ENCODE peak calls at places on chromosomes 4 and X, in seven cellular contexts. One of them, this sample, is unnamed.
A peak's percentile ranks its signal among the peaks of the same experiment; 100 is the strongest.

GRCh38 chr4:2791518-2792395 is 1.1 kb upstream of the SH3BP2 start:
- DNase-seq in H9: no peak
- DNase-seq in kidney: peak; percentile 78
- DNase-seq in pancreas: peak; percentile 59
- DNase-seq in substantia nigra: no peak
- DNase-seq in PC-3: no peak
- DNase-seq in right lobe of liver: peak; percentile 89
- DNase-seq in this sample: peak; percentile 59

GRCh38 chrX:120140293-120140981 is 18.0 kb upstream of the RHOXF2 start:
- DNase-seq in H9: peak; percentile 55
- DNase-seq in kidney: no peak
- DNase-seq in pancreas: no peak
- DNase-seq in substantia nigra: no peak
- DNase-seq in PC-3: no peak
- DNase-seq in right lobe of liver: no peak
- DNase-seq in this sample: no peak

GRCh38 chr4:118881512-118882146 is 7.0 kb upstream of the SYNPO2 start:
- DNase-seq in H9: peak; percentile 57
- DNase-seq in kidney: no peak
- DNase-seq in pancreas: no peak
- DNase-seq in substantia nigra: no peak
- DNase-seq in PC-3: no peak
- DNase-seq in right lobe of liver: no peak
- DNase-seq in this sample: no peak

GRCh38 chr4:140426610-140427103 is 791 bp downstream of the CLGN start:
- DNase-seq in H9: no peak
- DNase-seq in kidney: peak; percentile 56
- DNase-seq in pancreas: no peak
- DNase-seq in substantia nigra: no peak
- DNase-seq in PC-3: peak; percentile 7
- DNase-seq in right lobe of liver: no peak
- DNase-seq in this sample: no peak

GRCh38 chr4:105113800-105114199 is 32.9 kb upstream of the TET2 start:
- DNase-seq in H9: no peak
- DNase-seq in kidney: no peak
- DNase-seq in pancreas: no peak
- DNase-seq in substantia nigra: no peak
- DNase-seq in PC-3: no peak
- DNase-seq in right lobe of liver: no peak
- DNase-seq in this sample: no peak

GRCh38 chrX:118177708-118178107 is 61.1 kb upstream of the KLHL13 start:
- DNase-seq in H9: no peak
- DNase-seq in kidney: no peak
- DNase-seq in pancreas: no peak
- DNase-seq in substantia nigra: no peak
- DNase-seq in PC-3: no peak
- DNase-seq in right lobe of liver: no peak
- DNase-seq in this sample: no peak

GRCh38 chrX:30680618-30681017 is 27.4 kb downstream of the GK start:
- DNase-seq in H9: no peak
- DNase-seq in kidney: no peak
- DNase-seq in pancreas: no peak
- DNase-seq in substantia nigra: no peak
- DNase-seq in PC-3: no peak
- DNase-seq in right lobe of liver: no peak
- DNase-seq in this sample: no peak

GRCh38 chr4:157294575-157294974 is 74.0 kb downstream of the GRIA2 start:
- DNase-seq in H9: no peak
- DNase-seq in kidney: no peak
- DNase-seq in pancreas: no peak
- DNase-seq in substantia nigra: no peak
- DNase-seq in PC-3: no peak
- DNase-seq in right lobe of liver: no peak
- DNase-seq in this sample: no peak

GRCh38 chr4:123651127-123651526 is 254.5 kb downstream of the SPRY1 start:
- DNase-seq in H9: no peak
- DNase-seq in kidney: no peak
- DNase-seq in pancreas: no peak
- DNase-seq in substantia nigra: no peak
- DNase-seq in PC-3: no peak
- DNase-seq in right lobe of liver: no peak
- DNase-seq in this sample: no peak

GRCh38 chr4:152050098-152050497 is 289.3 kb upstream of the GATB start:
- DNase-seq in H9: no peak
- DNase-seq in kidney: no peak
- DNase-seq in pancreas: no peak
- DNase-seq in substantia nigra: no peak
- DNase-seq in PC-3: no peak
- DNase-seq in right lobe of liver: no peak
- DNase-seq in this sample: no peak

GRCh38 chr4:98517444-98518021 is 140.9 kb downstream of the TSPAN5 start:
- DNase-seq in H9: no peak
- DNase-seq in kidney: no peak
- DNase-seq in pancreas: no peak
- DNase-seq in substantia nigra: no peak
- DNase-seq in PC-3: peak; percentile 30
- DNase-seq in right lobe of liver: no peak
- DNase-seq in this sample: no peak

GRCh38 chr4:181684310-181684709 is 558.9 kb upstream of the TENM3 start:
- DNase-seq in H9: no peak
- DNase-seq in kidney: no peak
- DNase-seq in pancreas: no peak
- DNase-seq in substantia nigra: no peak
- DNase-seq in PC-3: no peak
- DNase-seq in right lobe of liver: no peak
- DNase-seq in this sample: no peak

GRCh38 chrX:19931146-19931545 is 43.7 kb upstream of the SH3KBP1 start:
- DNase-seq in H9: no peak
- DNase-seq in kidney: no peak
- DNase-seq in pancreas: no peak
- DNase-seq in substantia nigra: no peak
- DNase-seq in PC-3: no peak
- DNase-seq in right lobe of liver: no peak
- DNase-seq in this sample: no peak

DNA sequence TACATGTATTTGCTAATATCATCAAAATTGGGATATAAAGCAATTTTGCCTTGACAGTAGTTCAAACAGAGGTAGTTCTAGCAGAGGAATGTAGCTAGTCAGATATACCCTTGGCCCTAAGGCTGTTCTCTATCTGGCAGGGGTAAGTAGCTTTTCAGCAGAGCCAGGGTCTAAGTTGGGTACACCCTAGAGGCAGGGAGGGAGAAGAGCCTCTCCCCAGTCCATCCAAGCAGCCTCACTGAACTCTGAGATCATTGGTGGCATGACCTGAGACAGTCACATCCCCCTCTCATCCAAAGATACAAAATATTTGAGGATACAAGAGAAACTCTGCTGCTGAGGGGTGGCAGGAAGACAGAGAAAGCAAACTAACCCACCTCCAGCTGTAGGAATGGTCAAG is 343.7 kb downstream of the DHX15 start:
- DNase-seq in H9: peak; percentile 37
- DNase-seq in kidney: no peak
- DNase-seq in pancreas: no peak
- DNase-seq in substantia nigra: no peak
- DNase-seq in PC-3: no peak
- DNase-seq in right lobe of liver: no peak
- DNase-seq in this sample: no peak
- H3K27ac ChIP-seq in H9: no peak overlapping the region
- H3K27ac ChIP-seq in kidney: no peak overlapping the region
- H3K27ac ChIP-seq in pancreas: no peak overlapping the region
- H3K27ac ChIP-seq in substantia nigra: no peak overlapping the region
- H3K27ac ChIP-seq in PC-3: no peak overlapping the region
- H3K27ac ChIP-seq in right lobe of liver: no peak overlapping the region
- H3K27ac ChIP-seq in this sample: no peak overlapping the region

GRCh38 chr4:40307627-40308497 is 27.3 kb upstream of the CHRNA9 start:
- DNase-seq in H9: peak; percentile 43
- DNase-seq in kidney: no peak
- DNase-seq in pancreas: no peak
- DNase-seq in substantia nigra: no peak
- DNase-seq in PC-3: no peak
- DNase-seq in right lobe of liver: no peak
- DNase-seq in this sample: peak; percentile 67
- H3K27ac ChIP-seq in H9: peak overlapping the region; percentile 81
- H3K27ac ChIP-seq in kidney: no peak overlapping the region
- H3K27ac ChIP-seq in pancreas: no peak overlapping the region
- H3K27ac ChIP-seq in substantia nigra: no peak overlapping the region
- H3K27ac ChIP-seq in PC-3: no peak overlapping the region
- H3K27ac ChIP-seq in right lobe of liver: no peak overlapping the region
- H3K27ac ChIP-seq in this sample: no peak overlapping the region

GRCh38 chrX:3518870-3519269 is 172.4 kb upstream of the MXRA5 start:
- DNase-seq in H9: peak; percentile 30
- DNase-seq in kidney: no peak
- DNase-seq in pancreas: no peak
- DNase-seq in substantia nigra: no peak
- DNase-seq in PC-3: peak; percentile 77
- DNase-seq in right lobe of liver: no peak
- DNase-seq in this sample: no peak

GRCh38 chrX:3520458-3520857 is 174.0 kb upstream of the MXRA5 start:
- DNase-seq in H9: no peak
- DNase-seq in kidney: no peak
- DNase-seq in pancreas: no peak
- DNase-seq in substantia nigra: no peak
- DNase-seq in PC-3: no peak
- DNase-seq in right lobe of liver: no peak
- DNase-seq in this sample: no peak

GRCh38 chrX:3526084-3526483 is 179.6 kb upstream of the MXRA5 start:
- DNase-seq in H9: no peak
- DNase-seq in kidney: no peak
- DNase-seq in pancreas: no peak
- DNase-seq in substantia nigra: no peak
- DNase-seq in PC-3: no peak
- DNase-seq in right lobe of liver: no peak
- DNase-seq in this sample: no peak

GRCh38 chrX:3522016-3522690 is 175.7 kb upstream of the MXRA5 start:
- DNase-seq in H9: no peak
- DNase-seq in kidney: no peak
- DNase-seq in pancreas: no peak
- DNase-seq in substantia nigra: no peak
- DNase-seq in PC-3: no peak
- DNase-seq in right lobe of liver: no peak
- DNase-seq in this sample: no peak

DNA sequence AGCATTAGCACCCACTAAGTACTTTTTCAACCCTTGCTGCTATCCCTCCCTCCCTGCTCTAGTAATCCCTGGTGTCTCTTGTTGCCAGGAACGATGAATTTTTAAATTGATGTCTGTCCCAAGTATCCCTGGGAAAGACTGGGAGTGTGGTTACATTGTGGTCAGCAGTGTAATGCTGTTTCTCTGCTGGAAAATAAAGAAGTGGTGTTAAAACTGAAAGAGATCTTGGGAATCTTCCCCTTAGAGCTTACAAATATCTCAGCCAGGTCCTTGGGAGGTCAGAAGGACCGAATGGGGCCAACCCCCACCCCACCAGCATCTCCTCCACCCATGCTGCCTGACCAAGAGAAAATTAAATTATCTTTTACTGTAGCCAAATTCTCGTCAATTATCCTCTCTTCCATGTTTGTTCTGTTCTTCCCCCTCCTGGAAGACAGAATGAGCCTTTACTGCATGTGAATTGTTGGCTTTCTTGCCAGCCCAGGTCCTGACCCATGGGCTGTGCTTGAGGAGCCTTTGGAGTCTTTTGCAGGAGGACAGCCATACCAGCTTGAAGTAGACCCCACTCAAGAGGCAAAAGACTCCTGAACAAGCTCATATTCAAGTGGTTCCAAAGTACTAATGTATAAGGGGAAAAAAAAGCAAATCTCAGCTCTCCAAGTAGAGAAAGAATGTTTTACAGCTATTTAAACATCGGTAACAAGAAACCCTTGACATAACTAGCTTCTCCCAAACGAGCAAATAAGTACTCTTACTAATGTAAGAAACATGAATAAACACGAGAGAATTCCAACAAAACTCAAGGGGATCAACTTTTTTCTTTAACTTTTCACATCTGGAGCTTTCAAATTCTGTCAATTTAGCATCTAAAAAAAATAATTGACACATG is 174.8 kb upstream of the MXRA5 start:
- DNase-seq in H9: no peak
- DNase-seq in kidney: no peak
- DNase-seq in pancreas: no peak
- DNase-seq in substantia nigra: no peak
- DNase-seq in PC-3: no peak
- DNase-seq in right lobe of liver: no peak
- DNase-seq in this sample: no peak
- H3K27ac ChIP-seq in H9: no peak overlapping the region
- H3K27ac ChIP-seq in kidney: no peak overlapping the region
- H3K27ac ChIP-seq in pancreas: no peak overlapping the region
- H3K27ac ChIP-seq in substantia nigra: no peak overlapping the region
- H3K27ac ChIP-seq in PC-3: no peak overlapping the region
- H3K27ac ChIP-seq in right lobe of liver: no peak overlapping the region
- H3K27ac ChIP-seq in this sample: no peak overlapping the region

GRCh38 chrX:40262641-40263560 is 165.1 kb upstream of the BCOR start:
- DNase-seq in H9: no peak
- DNase-seq in kidney: peak; percentile 85
- DNase-seq in pancreas: no peak
- DNase-seq in substantia nigra: no peak
- DNase-seq in PC-3: peak; percentile 37
- DNase-seq in right lobe of liver: no peak
- DNase-seq in this sample: no peak

GRCh38 chrX:40258909-40259308 is 161.2 kb upstream of the BCOR start:
- DNase-seq in H9: no peak
- DNase-seq in kidney: no peak
- DNase-seq in pancreas: no peak
- DNase-seq in substantia nigra: no peak
- DNase-seq in PC-3: no peak
- DNase-seq in right lobe of liver: no peak
- DNase-seq in this sample: no peak

GRCh38 chrX:40266490-40267333 is 169.0 kb upstream of the BCOR start:
- DNase-seq in H9: peak; percentile 85
- DNase-seq in kidney: peak; percentile 81
- DNase-seq in pancreas: peak; percentile 81
- DNase-seq in substantia nigra: peak; percentile 52
- DNase-seq in PC-3: peak; percentile 71
- DNase-seq in right lobe of liver: peak; percentile 76
- DNase-seq in this sample: peak; percentile 75

GRCh38 chrX:40260123-40260751 is 162.5 kb upstream of the BCOR start:
- DNase-seq in H9: no peak
- DNase-seq in kidney: no peak
- DNase-seq in pancreas: no peak
- DNase-seq in substantia nigra: no peak
- DNase-seq in PC-3: no peak
- DNase-seq in right lobe of liver: no peak
- DNase-seq in this sample: no peak

DNA sequence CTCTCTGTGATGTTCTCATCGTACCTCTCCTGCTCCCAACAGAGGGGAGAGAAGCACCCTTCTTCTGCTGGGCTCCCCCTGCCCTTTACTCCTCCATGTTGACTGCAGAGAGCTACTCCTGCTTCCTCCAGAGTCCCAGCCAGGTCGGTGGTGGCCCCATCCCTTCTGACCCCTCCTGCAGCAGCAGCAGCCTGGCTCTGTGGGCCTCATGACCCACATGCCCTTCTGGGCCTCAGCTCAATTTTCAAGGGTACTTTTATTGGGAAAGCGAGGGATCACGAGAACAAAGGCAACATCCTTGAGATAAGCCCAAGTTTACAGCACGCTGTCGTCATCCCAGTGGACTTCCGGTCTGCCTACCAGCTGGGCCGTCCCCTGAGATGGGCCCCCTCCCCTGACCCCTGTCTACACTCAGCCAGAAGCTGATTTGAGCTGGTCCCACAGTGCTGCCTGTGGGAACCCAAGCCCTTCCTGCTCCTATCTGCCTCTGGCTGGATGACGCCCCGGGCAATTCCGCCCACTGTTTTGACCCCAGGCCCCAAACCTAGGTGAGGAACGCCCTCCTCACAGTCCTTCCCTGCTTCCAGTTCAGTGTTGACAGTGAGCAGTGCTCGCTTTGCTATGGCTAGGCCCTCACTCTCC is 164.3 kb upstream of the BCOR start:
- DNase-seq in H9: no peak
- DNase-seq in kidney: peak; percentile 75
- DNase-seq in pancreas: no peak
- DNase-seq in substantia nigra: no peak
- DNase-seq in PC-3: no peak
- DNase-seq in right lobe of liver: no peak
- DNase-seq in this sample: no peak
- H3K27ac ChIP-seq in H9: no peak overlapping the region
- H3K27ac ChIP-seq in kidney: no peak overlapping the region
- H3K27ac ChIP-seq in pancreas: no peak overlapping the region
- H3K27ac ChIP-seq in substantia nigra: no peak overlapping the region
- H3K27ac ChIP-seq in PC-3: no peak overlapping the region
- H3K27ac ChIP-seq in right lobe of liver: no peak overlapping the region
- H3K27ac ChIP-seq in this sample: no peak overlapping the region

This sample was measured in aorta.